ENCODE peak calls at places on chromosomes 7 and 10, in five cellular contexts. One of them, this sample, is unnamed.

GRCh38 chr7:143069912-143070500 is 17.9 kb downstream of the OR6V1 start:
- DNase-seq in IMR-90: no peak
- DNase-seq in H1: no peak
- DNase-seq in H9: no peak
- DNase-seq in mesenchymal stem cell: no peak
- DNase-seq in this sample: no peak

GRCh38 chr7:112649560-112649959 is 140.6 kb downstream of the TMEM168 start:
- DNase-seq in H9: no peak
- DNase-seq in H1: no peak
- DNase-seq in IMR-90: no peak
- DNase-seq in mesenchymal stem cell: no peak
- DNase-seq in this sample: no peak

GRCh38 chr10:68576118-68576517 is 16.0 kb downstream of the TET1 start:
- DNase-seq in IMR-90: no peak
- DNase-seq in H1: no peak
- DNase-seq in mesenchymal stem cell: no peak
- DNase-seq in H9: peak
- DNase-seq in this sample: no peak

GRCh38 chr7:137760111-137760510 is 86.7 kb downstream of the DGKI start:
- DNase-seq in H9: peak
- DNase-seq in mesenchymal stem cell: no peak
- DNase-seq in IMR-90: no peak
- DNase-seq in H1: no peak
- DNase-seq in this sample: peak

GRCh38 chr7:18547509-18548187 is 52.1 kb downstream of the HDAC9 start:
- DNase-seq in mesenchymal stem cell: no peak
- DNase-seq in H1: no peak
- DNase-seq in IMR-90: no peak
- DNase-seq in H9: no peak
- DNase-seq in this sample: no peak

GRCh38 chr7:156600496-156600895 is 40.1 kb upstream of the RNF32 start:
- DNase-seq in H9: no peak
- DNase-seq in H1: no peak
- DNase-seq in mesenchymal stem cell: no peak
- DNase-seq in IMR-90: no peak
- DNase-seq in this sample: no peak

GRCh38 chr7:26131056-26131589 is 20.9 kb upstream of the NFE2L3 start:
- DNase-seq in H9: no peak
- DNase-seq in mesenchymal stem cell: no peak
- DNase-seq in H1: no peak
- DNase-seq in IMR-90: no peak
- DNase-seq in this sample: no peak

GRCh38 chr10:69218831-69219230 is 1.3 kb upstream of the HKDC1 start:
- DNase-seq in mesenchymal stem cell: no peak
- DNase-seq in H1: no peak
- DNase-seq in IMR-90: no peak
- DNase-seq in H9: no peak
- DNase-seq in this sample: no peak

GRCh38 chr10:60762554-60762953 is 15.7 kb upstream of the CDK1 start:
- DNase-seq in IMR-90: no peak
- DNase-seq in H9: peak
- DNase-seq in H1: peak
- DNase-seq in mesenchymal stem cell: no peak
- DNase-seq in this sample: no peak

GRCh38 chr7:142636751-142637150 is 112.5 kb upstream of the PRSS1 start:
- DNase-seq in H1: no peak
- DNase-seq in mesenchymal stem cell: no peak
- DNase-seq in IMR-90: no peak
- DNase-seq in H9: no peak
- DNase-seq in this sample: no peak

GRCh38 chr7:921581-922333 is 32.7 kb downstream of the ADAP1 start:
- DNase-seq in H1: no peak
- DNase-seq in mesenchymal stem cell: no peak
- DNase-seq in IMR-90: no peak
- DNase-seq in H9: no peak
- DNase-seq in this sample: no peak

GRCh38 chr10:114869500-114869899 is 47.9 kb downstream of the FHIP2A start:
- DNase-seq in IMR-90: peak
- DNase-seq in H1: no peak
- DNase-seq in H9: no peak
- DNase-seq in mesenchymal stem cell: peak
- DNase-seq in this sample: no peak

GRCh38 chr10:130804778-130805634 is 506.5 kb downstream of the TCERG1L start:
- DNase-seq in H9: peak
- DNase-seq in H1: no peak
- DNase-seq in mesenchymal stem cell: no peak
- DNase-seq in IMR-90: no peak
- DNase-seq in this sample: no peak

GRCh38 chr7:114851406-114852025 is 70.4 kb upstream of the MDFIC start:
- DNase-seq in H9: no peak
- DNase-seq in mesenchymal stem cell: no peak
- DNase-seq in H1: no peak
- DNase-seq in IMR-90: no peak
- DNase-seq in this sample: no peak

GRCh38 chr7:105055621-105056020 is 41.6 kb downstream of the KMT2E start:
- DNase-seq in H9: no peak
- DNase-seq in H1: no peak
- DNase-seq in IMR-90: no peak
- DNase-seq in mesenchymal stem cell: no peak
- DNase-seq in this sample: no peak

GRCh38 chr10:129915526-129916378 is 48.3 kb downstream of the EBF3 start:
- DNase-seq in H9: no peak
- DNase-seq in H1: no peak
- DNase-seq in IMR-90: no peak
- DNase-seq in mesenchymal stem cell: no peak
- DNase-seq in this sample: no peak

GRCh38 chr7:70540641-70541040 is 591.3 kb upstream of the GALNT17 start:
- DNase-seq in mesenchymal stem cell: no peak
- DNase-seq in H1: no peak
- DNase-seq in H9: no peak
- DNase-seq in IMR-90: no peak
- DNase-seq in this sample: no peak

GRCh38 chr10:70843776-70844489 is 28.2 kb downstream of the SGPL1 start:
- DNase-seq in H1: no peak
- DNase-seq in mesenchymal stem cell: no peak
- DNase-seq in H9: no peak
- DNase-seq in IMR-90: no peak
- DNase-seq in this sample: no peak

DNA sequence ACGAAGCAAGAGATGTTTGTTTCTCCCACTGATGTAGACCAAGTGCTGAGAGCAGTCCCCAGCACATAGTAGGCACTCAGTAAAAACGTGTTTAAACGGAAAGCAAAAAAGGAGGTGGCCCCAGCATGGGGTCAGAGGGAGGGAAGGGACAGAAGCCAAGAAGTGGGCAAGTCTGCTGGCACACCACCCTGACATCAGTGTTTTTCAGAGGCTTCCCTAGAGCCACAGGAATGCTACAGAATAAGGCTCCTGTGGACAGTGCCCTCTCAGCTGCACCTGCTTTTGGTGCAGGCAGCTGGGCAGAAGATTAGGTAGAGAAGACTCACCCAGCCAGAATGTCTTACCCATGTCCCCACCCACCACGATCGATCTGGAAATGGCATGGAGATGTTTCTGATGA is 8.3 kb upstream of the ANKRD1 start:
- DNase-seq in IMR-90: no peak
- DNase-seq in H1: no peak
- DNase-seq in mesenchymal stem cell: no peak
- DNase-seq in H9: no peak
- DNase-seq in this sample: no peak
- H2BK15ac ChIP-seq in IMR-90: peak
- H2BK15ac ChIP-seq in H1: no peak
- H2BK15ac ChIP-seq in mesenchymal stem cell: peak
- H2BK15ac ChIP-seq in H9: no peak
- H2BK15ac ChIP-seq in this sample: no peak

GRCh38 chr10:29026065-29026797 is 262.6 kb upstream of the LYZL1 start:
- DNase-seq in H9: peak
- DNase-seq in H1: peak
- DNase-seq in IMR-90: no peak
- DNase-seq in mesenchymal stem cell: no peak
- DNase-seq in this sample: no peak
- H4K91ac ChIP-seq in H9: peak
- H4K91ac ChIP-seq in H1: no peak
- H4K91ac ChIP-seq in IMR-90: no peak
- H4K91ac ChIP-seq in mesenchymal stem cell: no peak
- H4K91ac ChIP-seq in this sample: no peak

GRCh38 chr7:117035463-117035862 is 82.2 kb downstream of the ST7 start:
- DNase-seq in IMR-90: no peak
- DNase-seq in H1: no peak
- DNase-seq in H9: no peak
- DNase-seq in mesenchymal stem cell: no peak
- DNase-seq in this sample: no peak

GRCh38 chr7:117041007-117041406 is 87.7 kb downstream of the ST7 start:
- DNase-seq in H1: no peak
- DNase-seq in mesenchymal stem cell: no peak
- DNase-seq in IMR-90: peak
- DNase-seq in H9: no peak
- DNase-seq in this sample: no peak

GRCh38 chr7:117036034-117036669 is 82.9 kb downstream of the ST7 start:
- DNase-seq in mesenchymal stem cell: no peak
- DNase-seq in IMR-90: no peak
- DNase-seq in H1: no peak
- DNase-seq in H9: no peak
- DNase-seq in this sample: no peak

GRCh38 chr7:117036836-117037235 is 83.5 kb downstream of the ST7 start:
- DNase-seq in H1: no peak
- DNase-seq in IMR-90: no peak
- DNase-seq in mesenchymal stem cell: no peak
- DNase-seq in H9: no peak
- DNase-seq in this sample: no peak

GRCh38 chr7:117038408-117038807 is 85.1 kb downstream of the ST7 start:
- DNase-seq in mesenchymal stem cell: no peak
- DNase-seq in IMR-90: no peak
- DNase-seq in H1: no peak
- DNase-seq in H9: no peak
- DNase-seq in this sample: no peak
- H3K27ac ChIP-seq in mesenchymal stem cell: no peak
- H3K27ac ChIP-seq in IMR-90: no peak
- H3K27ac ChIP-seq in H1: no peak
- H3K27ac ChIP-seq in H9: no peak
- H3K27ac ChIP-seq in this sample: no peak

DNA sequence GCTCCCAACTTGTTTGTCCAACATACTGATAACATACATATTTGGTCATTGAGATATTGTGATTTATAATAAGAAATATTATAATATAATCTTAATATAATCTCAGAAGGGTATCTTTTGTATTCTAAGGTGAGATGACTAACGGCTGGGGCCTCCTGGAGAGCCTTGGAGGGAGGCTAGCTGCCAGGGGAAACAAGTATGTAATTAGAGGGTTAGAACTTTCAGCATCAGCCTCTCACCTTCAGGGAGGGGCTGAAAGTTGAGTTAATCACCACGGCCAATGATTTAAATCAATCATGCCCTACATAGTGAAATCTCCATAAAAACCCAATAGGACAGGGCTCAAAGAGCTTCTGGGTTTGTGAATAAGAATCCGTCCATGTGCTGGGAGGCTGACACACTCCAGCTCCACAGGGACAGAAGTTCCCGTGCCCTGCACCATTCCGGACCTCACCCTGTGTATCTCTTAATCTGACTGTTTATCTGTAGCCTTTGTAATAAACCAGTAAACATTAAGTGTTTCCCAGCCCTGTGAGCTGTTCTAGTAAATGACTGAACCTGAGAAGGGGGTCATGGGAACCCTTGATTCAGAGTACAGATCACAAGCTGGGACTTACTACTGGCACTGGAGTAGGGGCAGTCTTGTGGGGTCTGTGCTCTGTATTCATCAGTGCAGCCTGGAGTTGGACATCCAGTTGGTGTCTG is 86.3 kb upstream of the STEAP1B start:
- DNase-seq in H9: no peak
- DNase-seq in mesenchymal stem cell: peak
- DNase-seq in H1: no peak
- DNase-seq in IMR-90: no peak
- DNase-seq in this sample: no peak
- H2BK15ac ChIP-seq in H9: no peak
- H2BK15ac ChIP-seq in mesenchymal stem cell: no peak
- H2BK15ac ChIP-seq in H1: peak
- H2BK15ac ChIP-seq in IMR-90: peak
- H2BK15ac ChIP-seq in this sample: peak

DNA sequence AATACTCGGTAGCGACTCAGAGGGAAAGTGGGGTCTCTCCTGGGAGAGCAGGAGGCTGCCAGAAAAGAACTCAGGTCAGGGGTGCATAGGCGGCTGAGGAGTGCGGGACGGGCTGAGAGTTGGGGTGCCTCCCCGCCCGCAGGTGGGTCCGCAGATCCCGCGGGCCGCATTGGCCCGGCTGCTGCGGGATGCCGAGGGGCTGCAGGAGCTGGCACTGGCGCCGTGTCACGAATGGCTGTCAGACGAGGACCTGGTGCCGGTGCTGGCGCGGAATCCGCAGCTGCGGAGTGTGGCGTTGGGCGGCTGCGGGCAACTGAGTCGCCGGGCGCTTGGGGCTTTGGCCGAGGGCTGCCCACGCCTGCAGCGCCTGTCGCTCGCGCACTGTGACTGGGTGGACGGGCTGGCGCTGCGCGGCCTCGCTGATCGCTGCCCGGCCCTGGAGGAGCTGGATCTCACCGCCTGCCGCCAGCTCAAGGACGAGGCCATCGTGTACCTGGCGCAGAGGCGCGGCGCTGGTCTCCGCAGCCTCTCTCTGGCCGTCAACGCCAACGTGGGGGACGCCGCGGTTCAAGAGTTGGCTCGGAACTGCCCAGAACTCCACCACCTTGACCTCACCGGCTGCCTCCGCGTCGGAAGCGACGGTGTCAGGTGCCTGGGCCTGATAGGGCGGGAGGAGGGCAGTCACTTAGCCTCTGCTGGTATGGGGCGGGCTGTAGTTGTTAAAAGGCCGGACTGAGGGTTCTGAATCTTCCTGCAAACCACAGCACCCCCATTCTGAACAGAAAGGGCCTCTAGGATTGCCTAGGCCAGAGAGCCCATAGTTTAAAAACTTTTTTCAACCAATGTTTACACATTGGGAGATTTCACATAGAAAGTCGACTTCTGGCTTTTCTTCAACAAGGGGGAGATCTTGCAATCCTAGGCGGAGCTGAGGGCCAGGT is 1.3 kb downstream of the FBXL15 start:
- DNase-seq in IMR-90: no peak
- DNase-seq in H9: peak
- DNase-seq in mesenchymal stem cell: peak
- DNase-seq in H1: no peak
- DNase-seq in this sample: no peak
- H4K91ac ChIP-seq in IMR-90: no peak
- H4K91ac ChIP-seq in H9: no peak
- H4K91ac ChIP-seq in mesenchymal stem cell: peak
- H4K91ac ChIP-seq in H1: no peak
- H4K91ac ChIP-seq in this sample: no peak

GRCh38 chr10:17066801-17067200 is 62.8 kb downstream of the CUBN start:
- DNase-seq in H9: no peak
- DNase-seq in IMR-90: no peak
- DNase-seq in mesenchymal stem cell: no peak
- DNase-seq in H1: no peak
- DNase-seq in this sample: no peak
- H3K27ac ChIP-seq in H9: no peak
- H3K27ac ChIP-seq in IMR-90: no peak
- H3K27ac ChIP-seq in mesenchymal stem cell: no peak
- H3K27ac ChIP-seq in H1: no peak
- H3K27ac ChIP-seq in this sample: no peak

GRCh38 chr10:32139223-32140073 is 83.2 kb upstream of the KIF5B start:
- DNase-seq in IMR-90: peak
- DNase-seq in H1: peak
- DNase-seq in H9: peak
- DNase-seq in mesenchymal stem cell: peak
- DNase-seq in this sample: peak
- H2BK15ac ChIP-seq in IMR-90: peak
- H2BK15ac ChIP-seq in H1: peak
- H2BK15ac ChIP-seq in H9: no peak
- H2BK15ac ChIP-seq in mesenchymal stem cell: no peak
- H2BK15ac ChIP-seq in this sample: no peak

GRCh38 chr7:5497158-5498103 is 73.8 kb upstream of the TNRC18 start:
- DNase-seq in IMR-90: no peak
- DNase-seq in mesenchymal stem cell: peak
- DNase-seq in H1: no peak
- DNase-seq in H9: no peak
- DNase-seq in this sample: no peak
- H4K91ac ChIP-seq in IMR-90: no peak
- H4K91ac ChIP-seq in mesenchymal stem cell: peak
- H4K91ac ChIP-seq in H1: no peak
- H4K91ac ChIP-seq in H9: no peak
- H4K91ac ChIP-seq in this sample: no peak